ENCODE peak calls at places on chromosomes 12 and 14, in ten cellular contexts. C is NCI-H748 treated with DMSO at 0.1 percent for 48 hours; U is T-helper 9 cell; B is naive thymus-derived CD8-positive, alpha-beta T cell; G is AG09319; N is activated T-helper 1 cell treated with anti-CD3 and anti-CD28 coated beads, Interleukin-2, amount 50 U/mL, for 16 hours; D is amygdala; F is GM19239; L is NCI-H2081; S is fibroblast of the aortic adventitia. H is an unnamed sample.

GRCh38 chr12:78034025-78034424 is 203.3 kb downstream of the NAV3 start:
- DNase-seq in C (no peak), U (no peak), B (no peak), G (peak; percentile 44), N (no peak), D (no peak), F (no peak), L (no peak), S (peak; percentile 90), H (no peak)

GRCh38 chr14:45610303-45610702 is 357.3 kb upstream of the MIS18BP1 start:
- DNase-seq in C (peak; percentile 7), U (no peak), B (no peak), G (no peak), N (no peak), D (no peak), F (no peak), L (peak; percentile 23), S (no peak), H (no peak)

GRCh38 chr12:130086777-130087176 is 75.5 kb upstream of the FZD10 start:
- DNase-seq in C (no peak), U (no peak), B (no peak), G (no peak), N (no peak), D (no peak), F (no peak), L (no peak), S (no peak), H (no peak)

GRCh38 chr14:75427482-75428229 is at the start of gene JDP2:
- DNase-seq in C (peak; percentile 28), U (peak; percentile 16), B (peak; percentile 23), G (peak; percentile 67), N (peak; percentile 12), D (peak; percentile 80), F (peak; percentile 71), L (peak; percentile 22), S (peak; percentile 85), H (peak; percentile 83)

GRCh38 chr12:47813491-47814196 is 6.1 kb downstream of the HDAC7 start:
- DNase-seq in C (no peak), U (no peak), B (no peak), G (no peak), N (no peak), D (no peak), F (peak; percentile 72), L (no peak), S (no peak), H (peak; percentile 76)

GRCh38 chr12:49030714-49031572 is 12.4 kb upstream of the PRKAG1 start:
- DNase-seq in C (no peak), U (no peak), B (no peak), G (no peak), N (no peak), D (no peak), F (no peak), L (no peak), S (no peak), H (no peak)

GRCh38 chr14:76829650-76830421 is 3.6 kb downstream of the LRRC74A start:
- DNase-seq in C (no peak), U (no peak), B (no peak), G (no peak), N (no peak), D (peak; percentile 84), F (no peak), L (no peak), S (no peak), H (no peak)

GRCh38 chr14:88792572-88793258 is at the start of gene EML5:
- DNase-seq in C (peak; percentile 82), U (peak; percentile 77), B (peak; percentile 78), G (peak; percentile 52), N (peak; percentile 61), D (peak; percentile 70), F (peak; percentile 60), L (peak; percentile 85), S (peak; percentile 33), H (peak; percentile 87)

GRCh38 chr14:72404106-72404774 is 472.0 kb downstream of the RGS6 start:
- DNase-seq in C (no peak), U (no peak), B (no peak), G (no peak), N (no peak), D (no peak), F (no peak), L (no peak), S (no peak), H (no peak)

GRCh38 chr12:101823891-101824290 is 6.9 kb downstream of the GNPTAB start:
- DNase-seq in C (no peak), U (peak; percentile 41), B (peak; percentile 69), G (no peak), N (peak; percentile 30), D (peak; percentile 13), F (peak; percentile 57), L (peak; percentile 19), S (peak; percentile 14), H (peak; percentile 66)

GRCh38 chr12:24560867-24561266 is 388.0 kb downstream of the BCAT1 start:
- DNase-seq in C (no peak), U (no peak), B (no peak), G (no peak), N (no peak), D (no peak), F (no peak), L (no peak), S (peak; percentile 15), H (no peak)

GRCh38 chr12:82522762-82523161 is 163.9 kb upstream of the TMTC2 start:
- DNase-seq in C (no peak), U (no peak), B (no peak), G (no peak), N (no peak), D (no peak), F (no peak), L (no peak), S (no peak), H (no peak)

GRCh38 chr14:55025948-55026347 is 951 bp downstream of the WDHD1 start:
- DNase-seq in C (no peak), U (no peak), B (no peak), G (no peak), N (no peak), D (no peak), F (no peak), L (no peak), S (no peak), H (no peak)

GRCh38 chr12:58225067-58225877 is 283.9 kb downstream of the ATP23 start:
- DNase-seq in C (no peak), U (no peak), B (no peak), G (no peak), N (no peak), D (no peak), F (no peak), L (no peak), S (no peak), H (no peak)

GRCh38 chr12:86663691-86664090 is 407.5 kb upstream of the MGAT4C start:
- DNase-seq in C (no peak), U (no peak), B (no peak), G (no peak), N (no peak), D (no peak), F (no peak), L (no peak), S (peak; percentile 7), H (no peak)

GRCh38 chr14:52042371-52043037 is 26.4 kb downstream of the NID2 start:
- DNase-seq in C (no peak), U (no peak), B (no peak), G (no peak), N (no peak), D (no peak), F (no peak), L (no peak), S (no peak), H (no peak)